ENCODE peak calls at places on chromosomes 11 and 22, in nine cellular contexts. T, H, N, D, E, I, M, P and B are unnamed samples.

GRCh38 chr22:19811811-19812771 is 42.6 kb downstream of the GNB1L start:
- DNase-seq in D (no peak), E (no peak), I (no peak), H (no peak), P (no peak), N (peak), M (no peak), T (peak), B (no peak)

GRCh38 chr11:1041936-1042608 is 5.6 kb upstream of the MUC6 start:
- DNase-seq in N (no peak), T (peak), I (no peak), D (peak), P (peak), H (peak), M (no peak), E (no peak), B (no peak)

GRCh38 chr11:128548655-128549255 is 38.6 kb downstream of the ETS1 start:
- DNase-seq in E (no peak), H (peak), P (no peak), D (no peak), M (peak), T (peak), I (no peak), N (peak), B (no peak)

GRCh38 chr22:50061141-50061823 is 3.2 kb upstream of the TTLL8 start:
- DNase-seq in M (no peak), H (no peak), N (no peak), D (no peak), P (no peak), I (no peak), E (no peak), T (no peak), B (no peak)

GRCh38 chr22:37633693-37634504 is 5.6 kb upstream of the SH3BP1 start:
- DNase-seq in P (no peak), D (peak), E (peak), H (peak), I (peak), N (no peak), M (peak), T (peak), B (peak)

GRCh38 chr11:124285610-124286344 is 28.0 kb downstream of the OR8D1 start:
- DNase-seq in H (no peak), P (no peak), M (peak), T (no peak), E (peak), D (no peak), I (no peak), N (no peak), B (no peak)

GRCh38 chr11:19474954-19475811 is 234.4 kb upstream of the E2F8 start:
- DNase-seq in N (no peak), P (no peak), T (no peak), H (no peak), D (no peak), M (no peak), I (no peak), E (no peak), B (no peak)

GRCh38 chr11:44509291-44509690 is 56.2 kb upstream of the CD82 start:
- DNase-seq in I (peak), H (no peak), E (no peak), N (no peak), M (no peak), D (no peak), P (no peak), T (no peak), B (no peak)

GRCh38 chr22:43078522-43078921 is 10.7 kb downstream of the TTLL1 start:
- DNase-seq in I (no peak), H (no peak), D (peak), P (no peak), N (no peak), M (no peak), E (no peak), T (no peak), B (no peak)

GRCh38 chr11:116413861-116414260 is 358.9 kb downstream of the BUD13 start:
- DNase-seq in T (no peak), E (no peak), N (peak), P (no peak), I (no peak), M (no peak), D (peak), H (no peak), B (no peak)

GRCh38 chr11:119797736-119798135 is 68.7 kb upstream of the NECTIN1 start:
- DNase-seq in T (peak), E (no peak), P (no peak), D (no peak), M (no peak), N (peak), I (no peak), H (no peak), B (no peak)

GRCh38 chr11:26943636-26944035 is 50.3 kb upstream of the FIBIN start:
- DNase-seq in I (no peak), N (no peak), M (no peak), T (no peak), P (no peak), D (no peak), E (no peak), H (no peak), B (no peak)

GRCh38 chr11:33802414-33802950 is 28.2 kb upstream of the FBXO3 start:
- DNase-seq in N (peak), T (no peak), I (peak), M (peak), H (peak), E (peak), P (peak), D (peak), B (peak)

GRCh38 chr11:10628506-10629236 is 60.2 kb upstream of the LYVE1 start:
- DNase-seq in N (no peak), I (no peak), D (no peak), P (no peak), H (no peak), E (no peak), M (no peak), T (peak), B (no peak)

GRCh38 chr22:36856121-36856791 is 4.5 kb upstream of the NCF4 start:
- DNase-seq in H (peak), N (peak), E (peak), M (peak), D (peak), P (peak), I (peak), T (peak), B (peak)

GRCh38 chr11:115493488-115493887 is 10.7 kb downstream of the CADM1 start:
- DNase-seq in P (no peak), E (no peak), T (no peak), I (no peak), H (no peak), D (no peak), M (no peak), N (no peak), B (no peak)

GRCh38 chr11:108486331-108486730 is 11.9 kb downstream of the POGLUT3 start:
- DNase-seq in D (no peak), I (no peak), E (no peak), N (no peak), T (no peak), M (no peak), H (no peak), P (no peak), B (no peak)

GRCh38 chr11:12831471-12832202 is 157.4 kb downstream of the TEAD1 start:
- DNase-seq in P (no peak), T (no peak), E (no peak), D (no peak), M (peak), H (no peak), N (no peak), I (no peak), B (no peak)

GRCh38 chr11:78886616-78887015 is 312.0 kb upstream of the NARS2 start:
- DNase-seq in H (no peak), E (peak), T (no peak), D (no peak), P (no peak), N (no peak), M (peak), I (no peak), B (no peak)

GRCh38 chr11:102546923-102547471 is 16.4 kb upstream of the MMP7 start:
- DNase-seq in D (no peak), N (no peak), H (no peak), I (no peak), P (no peak), M (no peak), E (no peak), T (no peak), B (no peak)

GRCh38 chr11:76808158-76808557 is 25.0 kb downstream of the TSKU start:
- DNase-seq in H (no peak), M (no peak), D (no peak), E (no peak), P (no peak), N (no peak), T (peak), I (no peak), B (no peak)

GRCh38 chr11:75246006-75246672 is 5.6 kb downstream of the TPBGL start:
- DNase-seq in T (peak), P (no peak), I (peak), M (no peak), H (no peak), D (no peak), N (no peak), E (no peak), B (no peak)

GRCh38 chr11:115745041-115745440 is 240.8 kb upstream of the CADM1 start:
- DNase-seq in H (no peak), I (no peak), P (no peak), M (no peak), T (no peak), E (no peak), N (no peak), D (no peak), B (no peak)

GRCh38 chr11:83924987-83925542 is 638.9 kb upstream of the CCDC90B start:
- DNase-seq in M (no peak), E (no peak), P (no peak), I (no peak), H (no peak), N (no peak), D (no peak), T (no peak), B (no peak)

GRCh38 chr11:99893803-99894202 is 793.3 kb upstream of the ARHGAP42 start:
- DNase-seq in E (no peak), T (no peak), D (no peak), I (no peak), H (no peak), M (no peak), N (no peak), P (no peak), B (no peak)

GRCh38 chr22:20044495-20045151 is 23.7 kb downstream of the TANGO2 start:
- DNase-seq in P (no peak), I (no peak), M (no peak), H (no peak), N (no peak), E (no peak), D (no peak), T (no peak), B (no peak)

GRCh38 chr11:8032122-8032521 is 45.0 kb downstream of the EIF3F start:
- DNase-seq in D (no peak), E (no peak), T (peak), M (no peak), I (no peak), N (no peak), H (no peak), P (no peak), B (no peak)

GRCh38 chr11:94782446-94782845 is 14.3 kb downstream of the AMOTL1 start:
- DNase-seq in M (no peak), N (no peak), H (no peak), P (no peak), E (peak), D (no peak), I (no peak), T (no peak), B (no peak)

GRCh38 chr11:74577624-74578396 is 14.6 kb upstream of the POLD3 start:
- DNase-seq in D (no peak), M (peak), H (no peak), I (peak), E (peak), P (no peak), N (no peak), T (no peak), B (no peak)

GRCh38 chr22:36644333-36644757 is 59.2 kb downstream of the CACNG2 start:
- DNase-seq in P (peak), D (peak), N (peak), E (peak), M (peak), I (no peak), H (no peak), T (no peak), B (peak)

GRCh38 chr22:28898233-28898629 is 14.9 kb downstream of the ZNRF3 start:
- DNase-seq in N (no peak), H (no peak), E (no peak), I (no peak), M (no peak), D (no peak), P (no peak), T (no peak), B (no peak)

GRCh38 chr11:125275905-125276634 is 111.5 kb downstream of the PKNOX2 start:
- DNase-seq in T (no peak), I (no peak), D (no peak), E (no peak), H (no peak), P (no peak), N (no peak), M (peak), B (no peak)

GRCh38 chr11:105071060-105071732 is 26.1 kb upstream of the CARD16 start:
- DNase-seq in E (no peak), N (no peak), D (no peak), M (no peak), P (no peak), T (no peak), I (no peak), H (no peak), B (no peak)

GRCh38 chr11:133936136-133936535 is 20.6 kb downstream of the IGSF9B start:
- DNase-seq in I (no peak), D (no peak), N (no peak), M (no peak), P (no peak), T (no peak), E (no peak), H (no peak), B (no peak)

GRCh38 chr11:103584021-103584420 is 452.4 kb upstream of the DDI1 start:
- DNase-seq in P (no peak), T (no peak), N (no peak), H (no peak), D (no peak), M (no peak), E (no peak), I (no peak), B (no peak)

GRCh38 chr11:61294717-61295595 is at the start of gene VWCE:
- DNase-seq in D (peak), I (peak), T (peak), P (peak), H (peak), E (peak), M (peak), N (peak), B (peak)
- TF ChIP-seq CTCF in D (peak), I (peak), T (peak), P (peak), H (peak), E (peak), M (peak), N (no peak), B (peak)

GRCh38 chr11:70048279-70049024 is 29.7 kb upstream of the ANO1 start:
- DNase-seq in T (no peak), D (no peak), E (no peak), N (peak), P (peak), M (no peak), I (peak), H (no peak), B (no peak)
- TF ChIP-seq CTCF in T (no peak), D (no peak), E (peak), N (peak), P (no peak), M (peak), I (peak), H (no peak), B (peak)

GRCh38 chr11:30046211-30046945 is 29.5 kb upstream of the KCNA4 start:
- DNase-seq in N (peak), H (no peak), T (no peak), M (no peak), D (no peak), P (peak), I (no peak), E (no peak), B (no peak)

GRCh38 chr11:30045144-30045543 is 28.3 kb upstream of the KCNA4 start:
- DNase-seq in M (no peak), D (no peak), I (no peak), E (no peak), N (no peak), H (no peak), T (no peak), P (no peak), B (no peak)

GRCh38 chr11:30049214-30049613 is 32.4 kb upstream of the KCNA4 start:
- DNase-seq in N (no peak), H (no peak), D (no peak), I (no peak), P (no peak), M (no peak), E (no peak), T (no peak), B (no peak)
- TF ChIP-seq CTCF in N (no peak), H (no peak), D (no peak), I (no peak), P (no peak), M (no peak), E (no peak), T (no peak), B (no peak)

GRCh38 chr11:61959026-61959608 is 8.3 kb downstream of the FTH1 start:
- DNase-seq in I (no peak), T (peak), P (no peak), E (no peak), D (no peak), H (no peak), M (no peak), N (no peak), B (no peak)
- TF ChIP-seq CTCF in I (no peak), T (no peak), P (no peak), E (no peak), D (no peak), H (no peak), M (no peak), N (no peak), B (no peak)

DNA sequence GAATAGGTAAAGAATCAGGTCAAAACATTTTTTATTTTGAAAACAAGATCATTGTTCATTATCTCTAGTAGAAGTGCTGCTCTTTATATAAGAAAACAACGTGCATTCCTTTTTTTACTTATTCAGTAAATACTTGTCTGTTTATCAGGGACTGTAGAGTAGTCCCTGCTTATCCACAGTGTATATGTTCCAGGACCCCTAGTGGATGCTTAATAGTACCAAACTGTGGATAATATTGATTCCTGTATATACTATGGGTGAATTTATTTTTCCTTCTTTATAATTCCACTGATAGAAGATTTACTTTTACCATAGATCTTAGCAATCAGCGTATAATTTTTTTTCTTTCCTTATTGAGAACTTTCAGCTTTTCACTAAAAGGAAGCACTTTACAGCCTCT is 32.6 kb downstream of the CEP295 start:
- DNase-seq in D (no peak), H (no peak), I (no peak), T (no peak), P (peak), M (no peak), N (no peak), E (no peak), B (no peak)
- TF ChIP-seq CTCF in D (no peak), H (no peak), I (no peak), T (no peak), P (peak), M (no peak), N (no peak), E (no peak), B (peak)

GRCh38 chr22:45731798-45732495 is 60.3 kb downstream of the ATXN10 start:
- DNase-seq in T (no peak), N (no peak), M (peak), P (peak), H (no peak), D (peak), I (no peak), E (peak), B (no peak)
- TF ChIP-seq CTCF in T (no peak), N (no peak), M (peak), P (peak), H (no peak), D (peak), I (no peak), E (peak), B (peak)